ENCODE peak calls at places on chromosomes 13 and 19, in four cellular contexts. One of them, this sample, is unnamed.

GRCh38 chr19:51093510-51094345 is 11.0 kb upstream of the KLK14 start:
- ATAC-seq in upper lobe of left lung: no peak
- ATAC-seq in K562: no peak
- ATAC-seq in HepG2: peak
- ATAC-seq in this sample: no peak

GRCh38 chr13:44276061-44276460 is 97.6 kb upstream of the SERP2 start:
- ATAC-seq in K562: no peak
- ATAC-seq in upper lobe of left lung: no peak
- ATAC-seq in HepG2: no peak
- ATAC-seq in this sample: no peak

GRCh38 chr19:40217921-40218890 is at the start of gene TTC9B:
- ATAC-seq in K562: peak
- ATAC-seq in upper lobe of left lung: peak
- ATAC-seq in HepG2: peak
- ATAC-seq in this sample: no peak

GRCh38 chr19:13398780-13399726 is 107.2 kb downstream of the CACNA1A start:
- ATAC-seq in K562: peak
- ATAC-seq in upper lobe of left lung: peak
- ATAC-seq in HepG2: no peak
- ATAC-seq in this sample: no peak

GRCh38 chr13:61500176-61500575 is 84.5 kb upstream of the PCDH20 start:
- ATAC-seq in K562: no peak
- ATAC-seq in HepG2: no peak
- ATAC-seq in upper lobe of left lung: no peak
- ATAC-seq in this sample: no peak

GRCh38 chr13:97198753-97199152 is 23.4 kb upstream of the MBNL2 start:
- ATAC-seq in HepG2: no peak
- ATAC-seq in upper lobe of left lung: no peak
- ATAC-seq in K562: no peak
- ATAC-seq in this sample: no peak

GRCh38 chr13:72985610-72986009 is 73.2 kb upstream of the KLF5 start:
- ATAC-seq in upper lobe of left lung: no peak
- ATAC-seq in HepG2: peak
- ATAC-seq in K562: no peak
- ATAC-seq in this sample: no peak

GRCh38 chr13:39461685-39462266 is 141.2 kb downstream of the LHFPL6 start:
- ATAC-seq in K562: no peak
- ATAC-seq in upper lobe of left lung: no peak
- ATAC-seq in HepG2: no peak
- ATAC-seq in this sample: no peak

GRCh38 chr19:19348266-19348665 is 27.6 kb downstream of the MAU2 start:
- ATAC-seq in K562: no peak
- ATAC-seq in HepG2: no peak
- ATAC-seq in upper lobe of left lung: no peak
- ATAC-seq in this sample: no peak

GRCh38 chr19:41958367-41959055 is 610 bp downstream of the RABAC1 start:
- ATAC-seq in K562: peak
- ATAC-seq in upper lobe of left lung: peak
- ATAC-seq in HepG2: peak
- ATAC-seq in this sample: peak

GRCh38 chr19:6744381-6745288 is 5.2 kb downstream of the TRIP10 start:
- ATAC-seq in upper lobe of left lung: peak
- ATAC-seq in HepG2: peak
- ATAC-seq in K562: no peak
- ATAC-seq in this sample: peak

GRCh38 chr19:50638576-50638975 is 1.1 kb downstream of the SYT3 start:
- ATAC-seq in K562: no peak
- ATAC-seq in upper lobe of left lung: no peak
- ATAC-seq in HepG2: no peak
- ATAC-seq in this sample: no peak

GRCh38 chr13:76331948-76332712 is 554.1 kb downstream of the KCTD12 start:
- ATAC-seq in HepG2: no peak
- ATAC-seq in upper lobe of left lung: peak
- ATAC-seq in K562: no peak
- ATAC-seq in this sample: no peak

GRCh38 chr19:58386166-58386575 is 898 bp upstream of the RPS5 start:
- ATAC-seq in K562: peak
- ATAC-seq in HepG2: peak
- ATAC-seq in upper lobe of left lung: peak
- ATAC-seq in this sample: no peak

GRCh38 chr13:98585398-98585754 is 8.5 kb upstream of the STK24 start:
- ATAC-seq in K562: no peak
- ATAC-seq in upper lobe of left lung: no peak
- ATAC-seq in HepG2: peak
- ATAC-seq in this sample: no peak

GRCh38 chr19:5719274-5719960 is 529 bp downstream of the LONP1 start:
- ATAC-seq in HepG2: no peak
- ATAC-seq in upper lobe of left lung: no peak
- ATAC-seq in K562: peak
- ATAC-seq in this sample: no peak

GRCh38 chr19:35612224-35612558 is 344 bp upstream of the HAUS5 start:
- ATAC-seq in K562: no peak
- ATAC-seq in upper lobe of left lung: no peak
- ATAC-seq in HepG2: no peak
- ATAC-seq in this sample: no peak

GRCh38 chr19:5143471-5144411 is 174.8 kb downstream of the KDM4B start:
- ATAC-seq in K562: no peak
- ATAC-seq in HepG2: no peak
- ATAC-seq in upper lobe of left lung: no peak
- ATAC-seq in this sample: no peak

DNA sequence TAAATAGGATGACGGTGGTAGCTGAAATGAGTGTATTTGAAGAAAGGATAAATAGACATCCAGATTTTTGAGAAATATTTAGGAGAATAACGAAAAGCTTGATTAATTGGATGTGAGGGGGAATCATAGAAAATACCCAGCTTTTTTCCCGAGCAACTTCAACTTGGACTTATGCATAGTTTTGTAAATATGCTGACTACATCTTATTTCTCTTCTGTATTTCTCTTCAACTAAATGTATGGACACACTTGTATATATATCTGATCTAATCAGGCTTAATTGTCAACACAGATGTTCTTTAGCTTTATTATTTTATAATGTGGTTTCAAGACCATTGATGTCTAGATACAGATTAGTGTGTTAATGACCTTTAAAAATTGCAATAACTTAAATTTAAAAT is 685.0 kb downstream of the SLITRK1 start:
- ATAC-seq in HepG2: no peak
- ATAC-seq in K562: no peak
- ATAC-seq in upper lobe of left lung: no peak
- ATAC-seq in this sample: no peak
- TF ChIP-seq POLR2AphosphoS5 in HepG2: no peak
- TF ChIP-seq POLR2AphosphoS5 in K562: no peak
- TF ChIP-seq POLR2AphosphoS5 in upper lobe of left lung: no peak
- TF ChIP-seq POLR2AphosphoS5 in this sample: no peak

DNA sequence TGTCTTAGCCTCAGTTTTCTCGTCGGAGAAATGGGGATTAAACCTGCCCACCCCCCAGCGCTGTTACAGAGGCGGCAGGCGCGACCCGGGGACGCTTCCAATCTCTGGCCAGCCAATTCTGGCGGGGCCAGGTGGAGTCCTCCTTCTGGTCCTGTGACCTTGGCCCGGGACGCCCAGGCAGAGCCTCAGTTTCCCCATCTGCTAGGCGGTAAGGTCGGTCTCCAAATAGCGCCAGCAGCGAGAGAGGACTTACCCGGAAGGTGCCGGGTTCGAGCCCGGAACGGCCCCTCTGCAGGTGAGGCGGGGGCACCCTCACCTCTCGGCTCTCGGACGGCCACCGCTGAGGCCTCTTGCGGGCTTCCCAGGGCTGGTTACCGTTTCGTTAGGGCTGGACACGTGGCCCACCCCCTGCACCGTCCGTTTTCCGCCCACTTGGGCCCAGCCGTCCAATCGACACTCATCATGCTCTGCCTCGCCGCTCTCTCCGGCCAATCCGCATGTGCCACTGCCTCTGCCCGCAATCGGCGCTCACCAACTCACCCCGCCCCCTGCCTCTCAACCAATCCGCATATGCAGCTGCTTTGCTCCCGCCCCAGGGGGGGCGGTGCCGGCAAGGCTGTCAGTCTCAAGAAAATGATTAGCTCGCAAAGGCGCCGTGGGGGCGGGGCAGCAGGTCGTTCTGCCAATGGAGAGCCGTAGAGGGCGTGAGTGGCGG is at the start of gene ISOC2:
- ATAC-seq in HepG2: peak
- ATAC-seq in upper lobe of left lung: peak
- ATAC-seq in K562: peak
- ATAC-seq in this sample: peak
- TF ChIP-seq POLR2A in HepG2: peak
- TF ChIP-seq POLR2A in upper lobe of left lung: peak
- TF ChIP-seq POLR2A in K562: peak
- TF ChIP-seq POLR2A in this sample: peak

GRCh38 chr19:17348700-17349099 is 11.3 kb downstream of the GTPBP3 start:
- ATAC-seq in upper lobe of left lung: peak
- ATAC-seq in HepG2: peak
- ATAC-seq in K562: no peak
- ATAC-seq in this sample: peak
- TF ChIP-seq POLR2AphosphoS5 in upper lobe of left lung: peak
- TF ChIP-seq POLR2AphosphoS5 in HepG2: no peak
- TF ChIP-seq POLR2AphosphoS5 in K562: no peak
- TF ChIP-seq POLR2AphosphoS5 in this sample: peak

GRCh38 chr13:105969761-105970160 is 565.7 kb downstream of the EFNB2 start:
- ATAC-seq in K562: no peak
- ATAC-seq in upper lobe of left lung: peak
- ATAC-seq in HepG2: no peak
- ATAC-seq in this sample: no peak

GRCh38 chr13:105972306-105972721 is 563.1 kb downstream of the EFNB2 start:
- ATAC-seq in K562: no peak
- ATAC-seq in upper lobe of left lung: no peak
- ATAC-seq in HepG2: no peak
- ATAC-seq in this sample: no peak

GRCh38 chr13:105972811-105973590 is 562.5 kb downstream of the EFNB2 start:
- ATAC-seq in K562: no peak
- ATAC-seq in upper lobe of left lung: no peak
- ATAC-seq in HepG2: no peak
- ATAC-seq in this sample: no peak

GRCh38 chr13:105971720-105972119 is 563.7 kb downstream of the EFNB2 start:
- ATAC-seq in HepG2: no peak
- ATAC-seq in upper lobe of left lung: no peak
- ATAC-seq in K562: no peak
- ATAC-seq in this sample: no peak

GRCh38 chr13:105971312-105971711 is 564.1 kb downstream of the EFNB2 start:
- ATAC-seq in upper lobe of left lung: no peak
- ATAC-seq in HepG2: no peak
- ATAC-seq in K562: no peak
- ATAC-seq in this sample: no peak
- TF ChIP-seq POLR2A in upper lobe of left lung: no peak
- TF ChIP-seq POLR2A in HepG2: no peak
- TF ChIP-seq POLR2A in K562: no peak
- TF ChIP-seq POLR2A in this sample: no peak

This sample was measured in gastroesophageal sphincter.